ENCODE peak calls at places on chromosome 16, in seven cellular contexts. L, R, G, B, I, P and Q are unnamed samples.

GRCh38 chr16:66035096-66035495 is 331.4 kb upstream of the CDH5 start:
- DNase-seq in L (no peak), R (no peak), G (no peak), B (no peak), I (no peak), P (no peak), Q (no peak)

GRCh38 chr16:11781773-11782172 is 15.3 kb downstream of the ZC3H7A start:
- DNase-seq in L (no peak), R (no peak), G (no peak), B (no peak), I (no peak), P (peak; percentile 43), Q (no peak)

GRCh38 chr16:17515421-17516210 is 44.9 kb upstream of the XYLT1 start:
- DNase-seq in L (peak; percentile 96), R (no peak), G (peak; percentile 89), B (no peak), I (no peak), P (no peak), Q (no peak)

GRCh38 chr16:81843243-81843582 is 64.1 kb downstream of the PLCG2 start:
- DNase-seq in L (peak; percentile 24), R (no peak), G (no peak), B (no peak), I (no peak), P (no peak), Q (no peak)

GRCh38 chr16:48963901-48964615 is 317.6 kb downstream of the CBLN1 start:
- DNase-seq in L (peak; percentile 84), R (no peak), G (peak; percentile 93), B (no peak), I (no peak), P (peak; percentile 82), Q (peak; percentile 81)

GRCh38 chr16:19765860-19766553 is 47.9 kb downstream of the IQCK start:
- DNase-seq in L (no peak), R (no peak), G (no peak), B (no peak), I (no peak), P (no peak), Q (no peak)

GRCh38 chr16:535446-536405 is 8.2 kb downstream of the CAPN15 start:
- DNase-seq in L (peak; percentile 87), R (no peak), G (peak; percentile 52), B (no peak), I (no peak), P (peak; percentile 78), Q (no peak)

GRCh38 chr16:53541326-53541725 is 38.3 kb upstream of the AKTIP start:
- DNase-seq in L (no peak), R (no peak), G (peak; percentile 34), B (no peak), I (no peak), P (no peak), Q (no peak)

GRCh38 chr16:13453325-13453724 is 466.6 kb upstream of the ERCC4 start:
- DNase-seq in L (no peak), R (no peak), G (no peak), B (no peak), I (no peak), P (no peak), Q (no peak)

GRCh38 chr16:81715358-81716196 is 63.5 kb upstream of the PLCG2 start:
- DNase-seq in L (peak; percentile 24), R (no peak), G (no peak), B (no peak), I (no peak), P (no peak), Q (no peak)

GRCh38 chr16:28820016-28820415 is 2.8 kb upstream of the ATXN2L start:
- DNase-seq in L (no peak), R (no peak), G (no peak), B (no peak), I (no peak), P (no peak), Q (no peak)

GRCh38 chr16:89700649-89701424 is 668 bp downstream of the SPATA2L start:
- DNase-seq in L (peak; percentile 75), R (peak; percentile 73), G (peak; percentile 24), B (no peak), I (no peak), P (peak; percentile 65), Q (peak; percentile 83)

GRCh38 chr16:68893710-68894705 is 50.7 kb downstream of the TANGO6 start:
- DNase-seq in L (no peak), R (peak; percentile 51), G (peak; percentile 37), B (peak; percentile 27), I (no peak), P (peak; percentile 30), Q (peak; percentile 55)

GRCh38 chr16:49590166-49590871 is 216.7 kb downstream of the C16orf78 start:
- DNase-seq in L (no peak), R (peak; percentile 17), G (no peak), B (no peak), I (no peak), P (no peak), Q (no peak)

GRCh38 chr16:19840524-19841110 is 44.0 kb downstream of the GPRC5B start:
- DNase-seq in L (no peak), R (no peak), G (no peak), B (no peak), I (no peak), P (no peak), Q (no peak)

GRCh38 chr16:53090271-53090590 is 35.4 kb downstream of the CHD9 start:
- DNase-seq in L (no peak), R (no peak), G (no peak), B (no peak), I (no peak), P (no peak), Q (no peak)

GRCh38 chr16:12182202-12182601 is 205.7 kb downstream of the SNX29 start:
- DNase-seq in L (no peak), R (no peak), G (no peak), B (no peak), I (no peak), P (no peak), Q (no peak)

GRCh38 chr16:2296662-2297505 is 29.0 kb upstream of the RNPS1 start:
- DNase-seq in L (peak; percentile 20), R (peak; percentile 71), G (no peak), B (no peak), I (peak; percentile 38), P (no peak), Q (peak; percentile 65)

GRCh38 chr16:88760424-88761142 is 24.4 kb downstream of the PIEZO1 start:
- DNase-seq in L (peak; percentile 49), R (no peak), G (no peak), B (no peak), I (no peak), P (no peak), Q (no peak)

GRCh38 chr16:87274808-87275207 is 42.4 kb downstream of the C16orf95 start:
- DNase-seq in L (no peak), R (no peak), G (peak; percentile 41), B (no peak), I (no peak), P (no peak), Q (no peak)

GRCh38 chr16:21023509-21024202 is 123.1 kb downstream of the LYRM1 start:
- DNase-seq in L (no peak), R (no peak), G (no peak), B (no peak), I (no peak), P (no peak), Q (peak; percentile 6)

GRCh38 chr16:29876578-29877249 is 13.7 kb upstream of the CDIPT start:
- DNase-seq in L (peak; percentile 18), R (no peak), G (no peak), B (no peak), I (no peak), P (no peak), Q (peak; percentile 39)

GRCh38 chr16:397135-397661 is at the start of gene NME4:
- DNase-seq in L (peak; percentile 74), R (peak; percentile 66), G (no peak), B (peak; percentile 42), I (no peak), P (peak; percentile 42), Q (peak; percentile 80)

GRCh38 chr16:48958681-48959080 is 323.0 kb downstream of the CBLN1 start:
- DNase-seq in L (no peak), R (no peak), G (peak; percentile 64), B (no peak), I (no peak), P (peak; percentile 39), Q (no peak)

GRCh38 chr16:79379083-79379482 is 221.5 kb downstream of the MAF start:
- DNase-seq in L (no peak), R (no peak), G (no peak), B (no peak), I (no peak), P (no peak), Q (no peak)

GRCh38 chr16:16073884-16074781 is 124.7 kb downstream of the ABCC1 start:
- DNase-seq in L (peak; percentile 78), R (peak; percentile 61), G (peak; percentile 90), B (peak; percentile 18), I (peak; percentile 13), P (peak; percentile 83), Q (peak; percentile 92)

GRCh38 chr16:52896478-52897164 is 156.1 kb downstream of the CHD9NB start:
- DNase-seq in L (no peak), R (no peak), G (no peak), B (no peak), I (no peak), P (no peak), Q (no peak)

GRCh38 chr16:67709050-67709449 is 10.1 kb downstream of the GFOD2 start:
- DNase-seq in L (no peak), R (no peak), G (no peak), B (no peak), I (no peak), P (no peak), Q (no peak)
- H4K8ac ChIP-seq in L (no peak overlapping the region), R (no peak overlapping the region), G (no peak overlapping the region), B (no peak overlapping the region), I (no peak overlapping the region), P (no peak overlapping the region), Q (no peak overlapping the region)

GRCh38 chr16:50887500-50887899 is 145.6 kb downstream of the CYLD start:
- DNase-seq in L (no peak), R (no peak), G (no peak), B (no peak), I (no peak), P (no peak), Q (no peak)
- H3K23ac ChIP-seq in L (no peak overlapping the region), R (no peak overlapping the region), G (no peak overlapping the region), B (no peak overlapping the region), I (no peak overlapping the region), P (no peak overlapping the region), Q (no peak overlapping the region)

GRCh38 chr16:27175888-27176287 is 27.4 kb upstream of the KDM8 start:
- DNase-seq in L (no peak), R (no peak), G (no peak), B (no peak), I (no peak), P (no peak), Q (peak; percentile 48)
- H3K4ac ChIP-seq in L (no peak overlapping the region), R (no peak overlapping the region), G (peak overlapping the region; percentile 81), B (no peak overlapping the region), I (no peak overlapping the region), P (no peak overlapping the region), Q (no peak overlapping the region)

DNA sequence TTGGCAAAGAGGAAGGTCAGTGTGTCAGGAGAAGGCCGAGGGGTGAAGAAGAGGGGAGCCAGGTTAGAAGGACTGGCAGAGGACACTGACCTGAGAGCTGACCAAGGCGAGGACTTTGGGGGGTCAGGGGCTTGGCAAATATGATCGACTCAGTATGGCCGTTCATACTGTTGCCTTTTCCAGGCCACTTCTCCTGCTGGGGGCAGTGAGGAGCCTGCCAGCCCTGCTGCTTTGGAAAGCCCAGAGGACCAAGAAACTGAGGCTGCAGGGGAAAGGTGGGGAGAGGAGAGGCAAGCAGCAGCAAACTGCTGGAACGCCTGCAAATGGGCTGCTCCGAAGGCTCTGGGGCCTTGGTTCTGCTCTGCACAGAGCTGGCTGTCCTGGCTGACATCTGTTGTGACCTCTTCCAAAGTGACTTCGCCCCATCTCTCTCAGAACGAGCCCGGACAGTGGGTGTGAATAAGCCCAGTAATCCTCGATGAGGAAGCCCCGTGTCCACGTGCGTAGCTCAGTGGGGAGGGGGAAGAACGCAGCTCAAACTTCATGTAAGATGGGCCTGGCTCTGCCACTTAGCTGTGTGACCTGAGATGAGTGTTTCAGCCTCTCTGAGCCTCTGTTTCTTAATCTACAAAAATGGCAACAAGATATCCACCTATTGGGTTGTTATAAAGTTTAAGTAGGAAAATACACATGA is 111.3 kb downstream of the SALL1 start:
- DNase-seq in L (no peak), R (no peak), G (no peak), B (no peak), I (no peak), P (no peak), Q (no peak)
- H4K8ac ChIP-seq in L (no peak overlapping the region), R (no peak overlapping the region), G (no peak overlapping the region), B (no peak overlapping the region), I (no peak overlapping the region), P (no peak overlapping the region), Q (no peak overlapping the region)